ENCODE peak calls at places on chromosome 16, in five cellular contexts. J is A549, Y is PC-9, C is DND-41, P is GM23248. X is an unnamed sample.

GRCh38 chr16:7057458-7057857 is 275.2 kb upstream of the RBFOX1 start:
- DNase-seq in Y (no peak), J (no peak), P (no peak), C (no peak), X (no peak)

GRCh38 chr16:12754824-12755543 is 48.7 kb downstream of the CPPED1 start:
- DNase-seq in C (no peak), P (peak), Y (no peak), J (no peak), X (no peak)

GRCh38 chr16:71626018-71626857 is at the start of gene MARVELD3:
- DNase-seq in Y (peak), P (peak), C (no peak), J (no peak), X (no peak)

GRCh38 chr16:65722429-65722828 is 600.6 kb upstream of the CDH11 start:
- DNase-seq in C (no peak), Y (no peak), P (no peak), J (no peak), X (no peak)

GRCh38 chr16:48462146-48462740 is 77.0 kb upstream of the SIAH1 start:
- DNase-seq in P (no peak), J (peak), Y (peak), C (no peak), X (no peak)

GRCh38 chr16:30356401-30357084 is 1.4 kb upstream of the CD2BP2 start:
- DNase-seq in P (peak), C (no peak), Y (no peak), J (no peak), X (peak)

GRCh38 chr16:69930117-69930776 is 20.9 kb upstream of the CLEC18A start:
- DNase-seq in Y (no peak), C (peak), J (peak), P (peak), X (peak)

GRCh38 chr16:21523411-21524067 is 75.8 kb upstream of the METTL9 start:
- DNase-seq in C (no peak), P (peak), Y (peak), J (no peak), X (no peak)

GRCh38 chr16:51971184-51971583 is 575.8 kb downstream of the TOX3 start:
- DNase-seq in P (peak), Y (no peak), J (peak), C (no peak), X (peak)

GRCh38 chr16:75483222-75483621 is 12.0 kb downstream of the CHST6 start:
- DNase-seq in J (no peak), P (no peak), C (no peak), Y (peak), X (no peak)

GRCh38 chr16:86530251-86531192 is 20.2 kb downstream of the FOXF1 start:
- DNase-seq in Y (no peak), C (no peak), P (no peak), J (no peak), X (no peak)

GRCh38 chr16:87723224-87723619 is 42.6 kb downstream of the KLHDC4 start:
- DNase-seq in Y (no peak), P (peak), J (no peak), C (no peak), X (peak)

GRCh38 chr16:88298882-88299745 is 83.6 kb upstream of the ZNF469 start:
- DNase-seq in Y (no peak), J (no peak), P (peak), C (peak), X (no peak)

GRCh38 chr16:27446721-27447120 is 44.7 kb downstream of the IL21R start:
- DNase-seq in P (no peak), Y (no peak), C (peak), J (no peak), X (no peak)

GRCh38 chr16:24525970-24526559 is 13.3 kb upstream of the RBBP6 start:
- DNase-seq in J (peak), Y (peak), P (peak), C (no peak), X (no peak)

GRCh38 chr16:82761236-82761635 is 134.5 kb downstream of the CDH13 start:
- DNase-seq in Y (no peak), J (no peak), C (no peak), P (peak), X (no peak)

GRCh38 chr16:28112908-28113307 is 49.4 kb upstream of the GSG1L start:
- DNase-seq in C (no peak), P (no peak), Y (no peak), J (no peak), X (no peak)

GRCh38 chr16:57837305-57838125 is 35.2 kb upstream of the KIFC3 start:
- DNase-seq in Y (no peak), J (no peak), C (no peak), P (no peak), X (no peak)

GRCh38 chr16:85844786-85845185 is 45.3 kb downstream of the COX4I1 start:
- DNase-seq in P (no peak), Y (no peak), C (no peak), J (no peak), X (no peak)

GRCh38 chr16:74830646-74831045 is 56.0 kb upstream of the FA2H start:
- DNase-seq in J (no peak), Y (no peak), C (no peak), P (no peak), X (no peak)

GRCh38 chr16:78607465-78607864 is 508.0 kb downstream of the WWOX start:
- DNase-seq in P (peak), Y (no peak), C (no peak), J (peak), X (no peak)

GRCh38 chr16:58459344-58460218 is 40.4 kb upstream of the NDRG4 start:
- DNase-seq in Y (peak), P (peak), J (peak), C (no peak), X (no peak)

GRCh38 chr16:46673320-46674013 is 15.5 kb downstream of the VPS35 start:
- DNase-seq in C (peak), Y (no peak), P (peak), J (peak), X (peak)

GRCh38 chr16:6165330-6165984 is 1067.9 kb upstream of the EEF2KMT start:
- DNase-seq in Y (no peak), C (no peak), P (no peak), J (peak), X (no peak)

GRCh38 chr16:62036101-62036806 is at the start of gene CDH8:
- DNase-seq in J (no peak), C (no peak), Y (no peak), P (no peak), X (no peak)

GRCh38 chr16:74448990-74449389 is 27.7 kb upstream of the CLEC18B start:
- DNase-seq in Y (peak), C (no peak), J (peak), P (peak), X (no peak)

GRCh38 chr16:27690604-27691003 is 140.7 kb downstream of the KATNIP start:
- DNase-seq in C (no peak), P (peak), Y (no peak), J (peak), X (peak)

GRCh38 chr16:75472908-75473877 is 8.7 kb upstream of the TMEM170A start:
- DNase-seq in P (no peak), Y (no peak), J (no peak), C (no peak), X (no peak)

GRCh38 chr16:86533942-86534341 is 21.1 kb downstream of the MTHFSD start:
- DNase-seq in C (no peak), P (no peak), Y (no peak), J (no peak), X (no peak)

GRCh38 chr16:88298166-88298881 is 84.4 kb upstream of the ZNF469 start:
- DNase-seq in C (no peak), P (peak), Y (no peak), J (no peak), X (no peak)

GRCh38 chr16:15874745-15875314 is 13.6 kb downstream of the CEP20 start:
- DNase-seq in Y (peak), J (peak), P (peak), C (peak), X (peak)

GRCh38 chr16:88471115-88471514 is 18.0 kb downstream of the ZFPM1 start:
- DNase-seq in Y (no peak), P (no peak), C (no peak), J (no peak), X (no peak)

DNA sequence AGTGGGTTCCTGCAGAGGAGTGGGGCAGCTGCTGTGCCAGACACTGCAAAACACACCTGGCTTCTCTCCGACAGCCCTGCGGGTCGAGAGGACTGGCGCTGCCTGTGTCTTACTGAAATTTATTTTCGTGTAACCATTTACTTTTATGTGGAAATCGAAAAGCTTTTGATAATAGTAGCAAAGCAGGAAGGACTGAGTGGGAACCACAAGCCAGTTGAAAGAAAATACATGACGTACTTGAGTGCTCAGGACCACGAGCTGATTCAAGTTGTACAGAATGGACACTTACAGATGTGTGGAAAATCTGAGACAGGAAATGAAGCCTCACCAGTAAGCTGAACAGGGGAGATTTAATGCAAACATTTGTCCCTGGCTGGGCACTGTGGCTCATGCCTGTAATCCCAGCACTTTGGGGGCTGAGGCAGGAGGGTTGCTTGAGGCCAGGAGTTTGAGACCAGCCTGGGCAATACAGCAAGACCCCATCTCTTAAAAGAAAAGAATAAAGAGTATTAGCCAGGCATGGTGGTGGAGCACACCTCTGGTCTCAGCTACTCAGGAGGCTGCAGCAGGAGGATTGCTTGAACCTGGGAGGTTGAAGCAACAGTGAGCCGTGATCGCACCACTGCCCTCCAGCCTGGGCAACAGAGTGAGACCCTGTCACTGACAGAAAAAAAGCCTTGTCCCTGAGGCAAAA is 11.3 kb upstream of the RPL13 start:
- DNase-seq in J (no peak), P (no peak), C (no peak), Y (no peak), X (no peak)
- H3K27ac ChIP-seq in J (no peak), P (no peak), C (no peak), Y (no peak), X (peak)

DNA sequence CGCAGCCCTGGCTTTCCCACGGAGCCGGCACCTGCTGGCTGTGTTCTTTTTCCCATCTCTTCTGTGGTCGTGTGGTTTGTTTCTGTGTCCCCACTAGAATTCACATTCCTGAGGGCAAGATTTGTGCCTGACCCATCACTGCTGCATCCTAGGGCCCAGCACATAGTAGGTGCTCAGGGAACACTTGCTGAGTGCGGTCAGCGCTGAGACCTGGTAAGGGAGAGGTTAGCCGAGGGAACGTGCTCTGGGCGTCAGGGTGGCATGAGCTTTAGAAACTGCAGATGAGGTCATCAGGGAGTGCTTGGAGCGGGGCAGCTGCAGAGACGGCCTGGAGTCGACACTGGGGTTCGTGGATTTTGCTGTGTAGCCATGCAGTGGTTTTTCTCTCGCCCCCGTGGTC is 5.9 kb downstream of the DEF8 start:
- DNase-seq in Y (no peak), C (no peak), J (no peak), P (no peak), X (no peak)
- H3K4me2 ChIP-seq in Y (no peak), C (no peak), J (no peak), P (no peak), X (peak)

DNA sequence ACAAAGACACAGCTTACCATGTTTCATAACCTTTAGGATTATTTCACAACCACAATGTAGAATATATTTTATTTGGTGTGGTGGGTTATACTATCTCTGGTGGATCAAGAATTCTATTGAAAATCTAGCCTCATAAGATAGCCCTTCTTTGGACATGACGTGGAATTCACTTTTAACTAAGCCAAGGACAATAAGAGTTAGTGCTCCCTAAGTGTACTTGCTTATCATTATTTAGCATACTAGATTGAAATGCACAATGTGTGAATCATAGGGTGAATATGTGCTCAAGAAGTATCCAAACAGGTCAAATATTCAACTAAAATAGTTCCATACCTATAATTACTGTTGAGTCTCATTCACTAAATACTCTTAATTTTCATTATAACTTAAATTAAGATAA is 1179.5 kb upstream of the GOT2 start:
- DNase-seq in Y (no peak), J (no peak), P (no peak), C (no peak), X (no peak)
- H3K4me3 ChIP-seq in Y (no peak), J (no peak), P (no peak), C (no peak), X (no peak)

GRCh38 chr16:67294171-67294757 is 14.9 kb downstream of the PLEKHG4 start:
- DNase-seq in P (no peak), Y (no peak), C (no peak), J (no peak), X (no peak)
- H3K27ac ChIP-seq in P (no peak), Y (no peak), C (no peak), J (no peak), X (no peak)

GRCh38 chr16:68093816-68094613 is 8.8 kb downstream of the NFATC3 start:
- DNase-seq in C (no peak), J (peak), P (peak), Y (no peak), X (peak)

GRCh38 chr16:68094614-68094934 is 9.4 kb downstream of the NFATC3 start:
- DNase-seq in C (no peak), P (no peak), J (no peak), Y (no peak), X (no peak)

GRCh38 chr16:68096491-68096890 is 11.3 kb downstream of the NFATC3 start:
- DNase-seq in P (no peak), J (no peak), Y (no peak), C (no peak), X (no peak)

GRCh38 chr16:68097895-68098294 is 12.7 kb downstream of the NFATC3 start:
- DNase-seq in J (no peak), P (no peak), C (no peak), Y (no peak), X (no peak)

DNA sequence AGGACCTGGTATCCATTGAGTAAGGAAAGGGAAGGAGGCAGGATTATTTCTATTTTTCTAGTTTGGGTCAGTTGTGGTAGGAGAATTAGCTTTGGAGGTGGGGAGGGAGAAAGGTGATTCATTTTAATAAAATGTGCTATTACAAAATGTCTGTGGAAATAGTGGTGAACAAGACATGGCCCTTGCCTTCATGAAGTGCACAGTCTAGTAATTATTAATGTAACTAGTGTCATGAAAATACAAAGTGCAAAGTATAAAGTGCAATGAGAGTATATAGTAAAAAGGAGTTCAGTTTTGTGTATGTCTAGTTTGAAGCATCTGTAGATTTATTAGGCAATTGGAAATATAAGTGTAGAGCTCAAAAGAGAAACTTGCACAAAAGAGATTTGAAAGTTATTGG is 11.9 kb downstream of the NFATC3 start:
- DNase-seq in P (no peak), J (no peak), Y (no peak), C (no peak), X (no peak)
- H3K4me2 ChIP-seq in P (no peak), J (peak), Y (no peak), C (no peak), X (no peak)

DNA sequence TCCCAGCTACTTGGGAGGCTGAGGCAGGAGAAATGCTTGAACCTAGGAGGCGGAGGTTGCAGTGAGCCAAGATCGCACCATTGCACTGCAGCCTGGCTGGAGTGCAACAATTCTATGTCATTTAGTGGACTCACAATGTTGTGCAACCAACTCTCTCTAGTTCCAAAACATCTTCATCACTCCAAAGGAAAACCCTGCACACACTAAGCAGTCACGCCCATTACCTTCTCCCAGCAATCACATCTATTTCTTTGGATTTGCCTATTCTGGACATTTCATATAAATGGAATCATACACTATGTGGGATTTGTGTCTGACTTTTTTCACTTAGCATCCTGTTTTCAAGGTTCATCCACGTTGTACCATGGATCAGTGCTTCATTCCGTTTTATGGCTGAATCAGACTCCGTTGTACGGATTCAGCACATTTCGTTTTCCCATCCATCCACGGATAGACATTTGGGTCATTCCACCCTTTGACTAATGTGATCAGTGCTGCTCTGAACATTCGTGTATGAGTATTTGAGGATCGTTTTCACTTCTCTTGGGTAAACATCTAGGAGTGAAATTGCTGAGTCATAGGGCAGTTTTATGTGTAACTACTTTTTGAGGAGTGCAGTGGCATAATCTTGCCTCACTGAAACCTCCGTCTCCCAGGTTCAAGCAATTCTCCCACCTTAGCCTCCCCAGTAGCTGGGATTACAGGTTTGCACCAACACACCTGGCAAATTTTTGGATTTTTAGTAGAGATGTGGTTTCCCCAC is 45.4 kb upstream of the EMP2 start:
- DNase-seq in J (peak), Y (peak), P (peak), C (no peak), X (no peak)
- H3K4me3 ChIP-seq in J (no peak), Y (no peak), P (no peak), C (no peak), X (no peak)

DNA sequence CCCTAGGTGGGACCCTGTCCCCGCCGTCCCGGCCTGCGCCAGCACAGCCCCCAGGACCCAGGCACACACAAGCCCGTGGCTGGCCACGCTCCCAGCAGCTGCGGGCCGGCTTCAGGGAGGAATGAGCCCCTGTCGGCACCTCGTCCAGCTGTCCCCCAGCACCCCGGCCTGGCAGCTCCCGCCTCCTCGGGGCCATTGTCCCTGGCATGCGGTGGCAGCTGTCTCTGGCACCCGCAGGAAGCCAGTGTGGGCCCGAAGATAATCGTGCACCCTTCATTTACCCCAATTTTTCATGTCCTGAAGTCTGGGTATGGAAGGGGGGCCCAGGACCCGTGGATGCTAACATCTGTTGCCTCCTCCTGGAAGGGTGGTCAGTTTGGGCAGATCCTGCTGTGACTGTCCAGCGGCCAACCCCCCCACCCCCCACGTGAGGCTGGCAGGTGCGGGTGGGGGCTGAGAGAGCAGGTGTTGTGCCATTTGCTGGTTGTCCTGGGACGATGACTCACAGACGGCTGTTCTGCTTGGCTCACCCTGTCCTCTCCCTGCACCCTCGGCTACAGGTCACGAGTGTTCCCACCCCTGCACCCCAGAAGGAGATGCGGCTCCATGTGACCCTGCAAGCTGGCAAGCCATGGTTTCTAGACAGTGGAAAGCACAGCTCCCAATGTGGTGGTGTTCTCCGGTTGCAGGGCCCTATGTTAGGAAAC is 4.0 kb upstream of the LMF1 start:
- DNase-seq in J (no peak), Y (no peak), P (no peak), C (no peak), X (peak)
- H3K27ac ChIP-seq in J (no peak), Y (no peak), P (no peak), C (no peak), X (peak)

GRCh38 chr16:53213542-53213941 is 158.8 kb downstream of the CHD9 start:
- DNase-seq in C (no peak), J (no peak), P (no peak), Y (no peak), X (no peak)

GRCh38 chr16:53211253-53211652 is 156.5 kb downstream of the CHD9 start:
- DNase-seq in J (no peak), C (no peak), Y (no peak), P (no peak), X (no peak)

GRCh38 chr16:53212899-53213235 is 158.1 kb downstream of the CHD9 start:
- DNase-seq in C (no peak), P (peak), J (no peak), Y (no peak), X (no peak)

GRCh38 chr16:53209489-53209888 is 154.7 kb downstream of the CHD9 start:
- DNase-seq in C (no peak), J (no peak), Y (no peak), P (peak), X (peak)

GRCh38 chr16:53207810-53208752 is 153.3 kb downstream of the CHD9 start:
- DNase-seq in C (peak), P (peak), Y (no peak), J (peak), X (peak)
- H3K4me2 ChIP-seq in C (peak), P (peak), Y (no peak), J (peak), X (peak)

X was measured in OCI-LY7.